ENCODE peak calls at places on chromosomes 13 and 19, in seven cellular contexts. One of them, this sample, is unnamed.

GRCh38 chr19:37304190-37304883 is 66.6 kb upstream of the ZNF527 start:
- DNase-seq in SK-N-DZ: no peak
- DNase-seq in activated naive CD4-positive, alpha-beta T cell treated with anti-CD3 and anti-CD28 coated beads, Interleukin-2, amount 50 U/mL, for 16 hours: no peak
- DNase-seq in transverse colon: peak
- DNase-seq in stimulated activated CD4-positive, alpha-beta T cell treated with anti-CD3 and anti-CD28 coated beads, Interleukin-4, amount 100 ng/mL, for 24 hours: no peak
- DNase-seq in activated T-helper 2 cell treated with anti-CD3 and anti-CD28 coated beads, Interferon-gamma antibody, Interleukin-2, Interleukin-4, amounts not matched to agents 10 μg/mL and 5 μg/mL and 100 μg/mL, durations not matched to agents 14 hours and 24 hours and 36 hours: no peak
- DNase-seq in kidney: peak
- DNase-seq in this sample: peak

GRCh38 chr13:106302011-106302410 is 233.5 kb downstream of the EFNB2 start:
- DNase-seq in SK-N-DZ: no peak
- DNase-seq in activated naive CD4-positive, alpha-beta T cell treated with anti-CD3 and anti-CD28 coated beads, Interleukin-2, amount 50 U/mL, for 16 hours: no peak
- DNase-seq in transverse colon: no peak
- DNase-seq in stimulated activated CD4-positive, alpha-beta T cell treated with anti-CD3 and anti-CD28 coated beads, Interleukin-4, amount 100 ng/mL, for 24 hours: no peak
- DNase-seq in activated T-helper 2 cell treated with anti-CD3 and anti-CD28 coated beads, Interferon-gamma antibody, Interleukin-2, Interleukin-4, amounts not matched to agents 10 μg/mL and 5 μg/mL and 100 μg/mL, durations not matched to agents 14 hours and 24 hours and 36 hours: no peak
- DNase-seq in kidney: no peak
- DNase-seq in this sample: no peak

GRCh38 chr19:48900477-48901452 is 653 bp downstream of the NUCB1 start:
- DNase-seq in SK-N-DZ: no peak
- DNase-seq in activated naive CD4-positive, alpha-beta T cell treated with anti-CD3 and anti-CD28 coated beads, Interleukin-2, amount 50 U/mL, for 16 hours: peak
- DNase-seq in transverse colon: no peak
- DNase-seq in stimulated activated CD4-positive, alpha-beta T cell treated with anti-CD3 and anti-CD28 coated beads, Interleukin-4, amount 100 ng/mL, for 24 hours: peak
- DNase-seq in activated T-helper 2 cell treated with anti-CD3 and anti-CD28 coated beads, Interferon-gamma antibody, Interleukin-2, Interleukin-4, amounts not matched to agents 10 μg/mL and 5 μg/mL and 100 μg/mL, durations not matched to agents 14 hours and 24 hours and 36 hours: peak
- DNase-seq in kidney: peak
- DNase-seq in this sample: peak

GRCh38 chr19:1175020-1175419 is 952 bp upstream of the SBNO2 start:
- DNase-seq in SK-N-DZ: no peak
- DNase-seq in activated naive CD4-positive, alpha-beta T cell treated with anti-CD3 and anti-CD28 coated beads, Interleukin-2, amount 50 U/mL, for 16 hours: peak
- DNase-seq in transverse colon: no peak
- DNase-seq in stimulated activated CD4-positive, alpha-beta T cell treated with anti-CD3 and anti-CD28 coated beads, Interleukin-4, amount 100 ng/mL, for 24 hours: no peak
- DNase-seq in activated T-helper 2 cell treated with anti-CD3 and anti-CD28 coated beads, Interferon-gamma antibody, Interleukin-2, Interleukin-4, amounts not matched to agents 10 μg/mL and 5 μg/mL and 100 μg/mL, durations not matched to agents 14 hours and 24 hours and 36 hours: no peak
- DNase-seq in kidney: peak
- DNase-seq in this sample: no peak

GRCh38 chr19:46919324-46919723 is 58.5 kb downstream of the ARHGAP35 start:
- DNase-seq in SK-N-DZ: no peak
- DNase-seq in activated naive CD4-positive, alpha-beta T cell treated with anti-CD3 and anti-CD28 coated beads, Interleukin-2, amount 50 U/mL, for 16 hours: no peak
- DNase-seq in transverse colon: no peak
- DNase-seq in stimulated activated CD4-positive, alpha-beta T cell treated with anti-CD3 and anti-CD28 coated beads, Interleukin-4, amount 100 ng/mL, for 24 hours: peak
- DNase-seq in activated T-helper 2 cell treated with anti-CD3 and anti-CD28 coated beads, Interferon-gamma antibody, Interleukin-2, Interleukin-4, amounts not matched to agents 10 μg/mL and 5 μg/mL and 100 μg/mL, durations not matched to agents 14 hours and 24 hours and 36 hours: no peak
- DNase-seq in kidney: no peak
- DNase-seq in this sample: no peak

GRCh38 chr13:113647351-113648217 is 10.4 kb downstream of the ATP4B start:
- DNase-seq in SK-N-DZ: no peak
- DNase-seq in activated naive CD4-positive, alpha-beta T cell treated with anti-CD3 and anti-CD28 coated beads, Interleukin-2, amount 50 U/mL, for 16 hours: no peak
- DNase-seq in transverse colon: peak
- DNase-seq in stimulated activated CD4-positive, alpha-beta T cell treated with anti-CD3 and anti-CD28 coated beads, Interleukin-4, amount 100 ng/mL, for 24 hours: no peak
- DNase-seq in activated T-helper 2 cell treated with anti-CD3 and anti-CD28 coated beads, Interferon-gamma antibody, Interleukin-2, Interleukin-4, amounts not matched to agents 10 μg/mL and 5 μg/mL and 100 μg/mL, durations not matched to agents 14 hours and 24 hours and 36 hours: no peak
- DNase-seq in kidney: peak
- DNase-seq in this sample: peak

GRCh38 chr19:36169084-36169760 is 17.0 kb upstream of the COX7A1 start:
- DNase-seq in SK-N-DZ: no peak
- DNase-seq in activated naive CD4-positive, alpha-beta T cell treated with anti-CD3 and anti-CD28 coated beads, Interleukin-2, amount 50 U/mL, for 16 hours: no peak
- DNase-seq in transverse colon: peak
- DNase-seq in stimulated activated CD4-positive, alpha-beta T cell treated with anti-CD3 and anti-CD28 coated beads, Interleukin-4, amount 100 ng/mL, for 24 hours: no peak
- DNase-seq in activated T-helper 2 cell treated with anti-CD3 and anti-CD28 coated beads, Interferon-gamma antibody, Interleukin-2, Interleukin-4, amounts not matched to agents 10 μg/mL and 5 μg/mL and 100 μg/mL, durations not matched to agents 14 hours and 24 hours and 36 hours: no peak
- DNase-seq in kidney: no peak
- DNase-seq in this sample: no peak

GRCh38 chr13:31264146-31264545 is 64.4 kb downstream of the B3GLCT start:
- DNase-seq in SK-N-DZ: no peak
- DNase-seq in activated naive CD4-positive, alpha-beta T cell treated with anti-CD3 and anti-CD28 coated beads, Interleukin-2, amount 50 U/mL, for 16 hours: no peak
- DNase-seq in transverse colon: no peak
- DNase-seq in stimulated activated CD4-positive, alpha-beta T cell treated with anti-CD3 and anti-CD28 coated beads, Interleukin-4, amount 100 ng/mL, for 24 hours: no peak
- DNase-seq in activated T-helper 2 cell treated with anti-CD3 and anti-CD28 coated beads, Interferon-gamma antibody, Interleukin-2, Interleukin-4, amounts not matched to agents 10 μg/mL and 5 μg/mL and 100 μg/mL, durations not matched to agents 14 hours and 24 hours and 36 hours: no peak
- DNase-seq in kidney: no peak
- DNase-seq in this sample: no peak

GRCh38 chr19:46404884-46405658 is 8.3 kb downstream of the CCDC8 start:
- DNase-seq in SK-N-DZ: peak
- DNase-seq in activated naive CD4-positive, alpha-beta T cell treated with anti-CD3 and anti-CD28 coated beads, Interleukin-2, amount 50 U/mL, for 16 hours: no peak
- DNase-seq in transverse colon: no peak
- DNase-seq in stimulated activated CD4-positive, alpha-beta T cell treated with anti-CD3 and anti-CD28 coated beads, Interleukin-4, amount 100 ng/mL, for 24 hours: no peak
- DNase-seq in activated T-helper 2 cell treated with anti-CD3 and anti-CD28 coated beads, Interferon-gamma antibody, Interleukin-2, Interleukin-4, amounts not matched to agents 10 μg/mL and 5 μg/mL and 100 μg/mL, durations not matched to agents 14 hours and 24 hours and 36 hours: no peak
- DNase-seq in kidney: peak
- DNase-seq in this sample: peak

GRCh38 chr19:39540333-39540673 is 342 bp upstream of the EID2 start:
- DNase-seq in SK-N-DZ: no peak
- DNase-seq in activated naive CD4-positive, alpha-beta T cell treated with anti-CD3 and anti-CD28 coated beads, Interleukin-2, amount 50 U/mL, for 16 hours: no peak
- DNase-seq in transverse colon: no peak
- DNase-seq in stimulated activated CD4-positive, alpha-beta T cell treated with anti-CD3 and anti-CD28 coated beads, Interleukin-4, amount 100 ng/mL, for 24 hours: no peak
- DNase-seq in activated T-helper 2 cell treated with anti-CD3 and anti-CD28 coated beads, Interferon-gamma antibody, Interleukin-2, Interleukin-4, amounts not matched to agents 10 μg/mL and 5 μg/mL and 100 μg/mL, durations not matched to agents 14 hours and 24 hours and 36 hours: no peak
- DNase-seq in kidney: no peak
- DNase-seq in this sample: no peak

GRCh38 chr19:38024991-38025716 is 118.1 kb downstream of the SIPA1L3 start:
- DNase-seq in SK-N-DZ: no peak
- DNase-seq in activated naive CD4-positive, alpha-beta T cell treated with anti-CD3 and anti-CD28 coated beads, Interleukin-2, amount 50 U/mL, for 16 hours: no peak
- DNase-seq in transverse colon: no peak
- DNase-seq in stimulated activated CD4-positive, alpha-beta T cell treated with anti-CD3 and anti-CD28 coated beads, Interleukin-4, amount 100 ng/mL, for 24 hours: no peak
- DNase-seq in activated T-helper 2 cell treated with anti-CD3 and anti-CD28 coated beads, Interferon-gamma antibody, Interleukin-2, Interleukin-4, amounts not matched to agents 10 μg/mL and 5 μg/mL and 100 μg/mL, durations not matched to agents 14 hours and 24 hours and 36 hours: no peak
- DNase-seq in kidney: no peak
- DNase-seq in this sample: peak

GRCh38 chr13:46655727-46656180 is 102.8 kb downstream of the LRCH1 start:
- DNase-seq in SK-N-DZ: no peak
- DNase-seq in activated naive CD4-positive, alpha-beta T cell treated with anti-CD3 and anti-CD28 coated beads, Interleukin-2, amount 50 U/mL, for 16 hours: no peak
- DNase-seq in transverse colon: no peak
- DNase-seq in stimulated activated CD4-positive, alpha-beta T cell treated with anti-CD3 and anti-CD28 coated beads, Interleukin-4, amount 100 ng/mL, for 24 hours: no peak
- DNase-seq in activated T-helper 2 cell treated with anti-CD3 and anti-CD28 coated beads, Interferon-gamma antibody, Interleukin-2, Interleukin-4, amounts not matched to agents 10 μg/mL and 5 μg/mL and 100 μg/mL, durations not matched to agents 14 hours and 24 hours and 36 hours: no peak
- DNase-seq in kidney: no peak
- DNase-seq in this sample: no peak

GRCh38 chr19:1251233-1251502 is 2.8 kb downstream of the MIDN start:
- DNase-seq in SK-N-DZ: no peak
- DNase-seq in activated naive CD4-positive, alpha-beta T cell treated with anti-CD3 and anti-CD28 coated beads, Interleukin-2, amount 50 U/mL, for 16 hours: peak
- DNase-seq in transverse colon: peak
- DNase-seq in stimulated activated CD4-positive, alpha-beta T cell treated with anti-CD3 and anti-CD28 coated beads, Interleukin-4, amount 100 ng/mL, for 24 hours: no peak
- DNase-seq in activated T-helper 2 cell treated with anti-CD3 and anti-CD28 coated beads, Interferon-gamma antibody, Interleukin-2, Interleukin-4, amounts not matched to agents 10 μg/mL and 5 μg/mL and 100 μg/mL, durations not matched to agents 14 hours and 24 hours and 36 hours: no peak
- DNase-seq in kidney: no peak
- DNase-seq in this sample: no peak

GRCh38 chr19:13014101-13014920 is 19.0 kb downstream of the NFIX start:
- DNase-seq in SK-N-DZ: no peak
- DNase-seq in activated naive CD4-positive, alpha-beta T cell treated with anti-CD3 and anti-CD28 coated beads, Interleukin-2, amount 50 U/mL, for 16 hours: no peak
- DNase-seq in transverse colon: no peak
- DNase-seq in stimulated activated CD4-positive, alpha-beta T cell treated with anti-CD3 and anti-CD28 coated beads, Interleukin-4, amount 100 ng/mL, for 24 hours: no peak
- DNase-seq in activated T-helper 2 cell treated with anti-CD3 and anti-CD28 coated beads, Interferon-gamma antibody, Interleukin-2, Interleukin-4, amounts not matched to agents 10 μg/mL and 5 μg/mL and 100 μg/mL, durations not matched to agents 14 hours and 24 hours and 36 hours: no peak
- DNase-seq in kidney: no peak
- DNase-seq in this sample: no peak

GRCh38 chr13:29922281-29922821 is 71.9 kb upstream of the UBL3 start:
- DNase-seq in SK-N-DZ: no peak
- DNase-seq in activated naive CD4-positive, alpha-beta T cell treated with anti-CD3 and anti-CD28 coated beads, Interleukin-2, amount 50 U/mL, for 16 hours: no peak
- DNase-seq in transverse colon: no peak
- DNase-seq in stimulated activated CD4-positive, alpha-beta T cell treated with anti-CD3 and anti-CD28 coated beads, Interleukin-4, amount 100 ng/mL, for 24 hours: no peak
- DNase-seq in activated T-helper 2 cell treated with anti-CD3 and anti-CD28 coated beads, Interferon-gamma antibody, Interleukin-2, Interleukin-4, amounts not matched to agents 10 μg/mL and 5 μg/mL and 100 μg/mL, durations not matched to agents 14 hours and 24 hours and 36 hours: no peak
- DNase-seq in kidney: no peak
- DNase-seq in this sample: no peak

GRCh38 chr19:16026131-16026530 is 50.2 kb upstream of the TPM4 start:
- DNase-seq in SK-N-DZ: no peak
- DNase-seq in activated naive CD4-positive, alpha-beta T cell treated with anti-CD3 and anti-CD28 coated beads, Interleukin-2, amount 50 U/mL, for 16 hours: no peak
- DNase-seq in transverse colon: no peak
- DNase-seq in stimulated activated CD4-positive, alpha-beta T cell treated with anti-CD3 and anti-CD28 coated beads, Interleukin-4, amount 100 ng/mL, for 24 hours: no peak
- DNase-seq in activated T-helper 2 cell treated with anti-CD3 and anti-CD28 coated beads, Interferon-gamma antibody, Interleukin-2, Interleukin-4, amounts not matched to agents 10 μg/mL and 5 μg/mL and 100 μg/mL, durations not matched to agents 14 hours and 24 hours and 36 hours: no peak
- DNase-seq in kidney: peak
- DNase-seq in this sample: peak

GRCh38 chr13:33150146-33150545 is 133.9 kb downstream of the KL start:
- DNase-seq in SK-N-DZ: peak
- DNase-seq in activated naive CD4-positive, alpha-beta T cell treated with anti-CD3 and anti-CD28 coated beads, Interleukin-2, amount 50 U/mL, for 16 hours: no peak
- DNase-seq in transverse colon: no peak
- DNase-seq in stimulated activated CD4-positive, alpha-beta T cell treated with anti-CD3 and anti-CD28 coated beads, Interleukin-4, amount 100 ng/mL, for 24 hours: no peak
- DNase-seq in activated T-helper 2 cell treated with anti-CD3 and anti-CD28 coated beads, Interferon-gamma antibody, Interleukin-2, Interleukin-4, amounts not matched to agents 10 μg/mL and 5 μg/mL and 100 μg/mL, durations not matched to agents 14 hours and 24 hours and 36 hours: no peak
- DNase-seq in kidney: no peak
- DNase-seq in this sample: no peak

GRCh38 chr13:30567072-30567471 is 50.6 kb upstream of the USPL1 start:
- DNase-seq in SK-N-DZ: no peak
- DNase-seq in activated naive CD4-positive, alpha-beta T cell treated with anti-CD3 and anti-CD28 coated beads, Interleukin-2, amount 50 U/mL, for 16 hours: no peak
- DNase-seq in transverse colon: no peak
- DNase-seq in stimulated activated CD4-positive, alpha-beta T cell treated with anti-CD3 and anti-CD28 coated beads, Interleukin-4, amount 100 ng/mL, for 24 hours: no peak
- DNase-seq in activated T-helper 2 cell treated with anti-CD3 and anti-CD28 coated beads, Interferon-gamma antibody, Interleukin-2, Interleukin-4, amounts not matched to agents 10 μg/mL and 5 μg/mL and 100 μg/mL, durations not matched to agents 14 hours and 24 hours and 36 hours: no peak
- DNase-seq in kidney: no peak
- DNase-seq in this sample: no peak

GRCh38 chr13:85974604-85975366 is 175.6 kb upstream of the SLITRK6 start:
- DNase-seq in SK-N-DZ: no peak
- DNase-seq in activated naive CD4-positive, alpha-beta T cell treated with anti-CD3 and anti-CD28 coated beads, Interleukin-2, amount 50 U/mL, for 16 hours: no peak
- DNase-seq in transverse colon: no peak
- DNase-seq in stimulated activated CD4-positive, alpha-beta T cell treated with anti-CD3 and anti-CD28 coated beads, Interleukin-4, amount 100 ng/mL, for 24 hours: no peak
- DNase-seq in activated T-helper 2 cell treated with anti-CD3 and anti-CD28 coated beads, Interferon-gamma antibody, Interleukin-2, Interleukin-4, amounts not matched to agents 10 μg/mL and 5 μg/mL and 100 μg/mL, durations not matched to agents 14 hours and 24 hours and 36 hours: no peak
- DNase-seq in kidney: no peak
- DNase-seq in this sample: no peak

GRCh38 chr13:104691765-104692164 is 1625.5 kb upstream of the SLC10A2 start:
- DNase-seq in SK-N-DZ: no peak
- DNase-seq in activated naive CD4-positive, alpha-beta T cell treated with anti-CD3 and anti-CD28 coated beads, Interleukin-2, amount 50 U/mL, for 16 hours: no peak
- DNase-seq in transverse colon: no peak
- DNase-seq in stimulated activated CD4-positive, alpha-beta T cell treated with anti-CD3 and anti-CD28 coated beads, Interleukin-4, amount 100 ng/mL, for 24 hours: no peak
- DNase-seq in activated T-helper 2 cell treated with anti-CD3 and anti-CD28 coated beads, Interferon-gamma antibody, Interleukin-2, Interleukin-4, amounts not matched to agents 10 μg/mL and 5 μg/mL and 100 μg/mL, durations not matched to agents 14 hours and 24 hours and 36 hours: no peak
- DNase-seq in kidney: no peak
- DNase-seq in this sample: no peak

GRCh38 chr13:97250560-97250959 is 28.4 kb downstream of the MBNL2 start:
- DNase-seq in SK-N-DZ: no peak
- DNase-seq in activated naive CD4-positive, alpha-beta T cell treated with anti-CD3 and anti-CD28 coated beads, Interleukin-2, amount 50 U/mL, for 16 hours: no peak
- DNase-seq in transverse colon: no peak
- DNase-seq in stimulated activated CD4-positive, alpha-beta T cell treated with anti-CD3 and anti-CD28 coated beads, Interleukin-4, amount 100 ng/mL, for 24 hours: no peak
- DNase-seq in activated T-helper 2 cell treated with anti-CD3 and anti-CD28 coated beads, Interferon-gamma antibody, Interleukin-2, Interleukin-4, amounts not matched to agents 10 μg/mL and 5 μg/mL and 100 μg/mL, durations not matched to agents 14 hours and 24 hours and 36 hours: no peak
- DNase-seq in kidney: no peak
- DNase-seq in this sample: no peak

GRCh38 chr13:79194272-79194671 is 211.8 kb downstream of the RBM26 start:
- DNase-seq in SK-N-DZ: no peak
- DNase-seq in activated naive CD4-positive, alpha-beta T cell treated with anti-CD3 and anti-CD28 coated beads, Interleukin-2, amount 50 U/mL, for 16 hours: peak
- DNase-seq in transverse colon: peak
- DNase-seq in stimulated activated CD4-positive, alpha-beta T cell treated with anti-CD3 and anti-CD28 coated beads, Interleukin-4, amount 100 ng/mL, for 24 hours: peak
- DNase-seq in activated T-helper 2 cell treated with anti-CD3 and anti-CD28 coated beads, Interferon-gamma antibody, Interleukin-2, Interleukin-4, amounts not matched to agents 10 μg/mL and 5 μg/mL and 100 μg/mL, durations not matched to agents 14 hours and 24 hours and 36 hours: peak
- DNase-seq in kidney: no peak
- DNase-seq in this sample: no peak

GRCh38 chr13:39892731-39893293 is 237.3 kb downstream of the COG6 start:
- DNase-seq in SK-N-DZ: peak
- DNase-seq in activated naive CD4-positive, alpha-beta T cell treated with anti-CD3 and anti-CD28 coated beads, Interleukin-2, amount 50 U/mL, for 16 hours: peak
- DNase-seq in transverse colon: no peak
- DNase-seq in stimulated activated CD4-positive, alpha-beta T cell treated with anti-CD3 and anti-CD28 coated beads, Interleukin-4, amount 100 ng/mL, for 24 hours: peak
- DNase-seq in activated T-helper 2 cell treated with anti-CD3 and anti-CD28 coated beads, Interferon-gamma antibody, Interleukin-2, Interleukin-4, amounts not matched to agents 10 μg/mL and 5 μg/mL and 100 μg/mL, durations not matched to agents 14 hours and 24 hours and 36 hours: no peak
- DNase-seq in kidney: no peak
- DNase-seq in this sample: no peak

GRCh38 chr19:13428352-13428751 is 77.9 kb downstream of the CACNA1A start:
- DNase-seq in SK-N-DZ: no peak
- DNase-seq in activated naive CD4-positive, alpha-beta T cell treated with anti-CD3 and anti-CD28 coated beads, Interleukin-2, amount 50 U/mL, for 16 hours: no peak
- DNase-seq in transverse colon: no peak
- DNase-seq in stimulated activated CD4-positive, alpha-beta T cell treated with anti-CD3 and anti-CD28 coated beads, Interleukin-4, amount 100 ng/mL, for 24 hours: peak
- DNase-seq in activated T-helper 2 cell treated with anti-CD3 and anti-CD28 coated beads, Interferon-gamma antibody, Interleukin-2, Interleukin-4, amounts not matched to agents 10 μg/mL and 5 μg/mL and 100 μg/mL, durations not matched to agents 14 hours and 24 hours and 36 hours: no peak
- DNase-seq in kidney: no peak
- DNase-seq in this sample: no peak

GRCh38 chr13:98184796-98185195 is 7.7 kb upstream of the RNF113B start:
- DNase-seq in SK-N-DZ: no peak
- DNase-seq in activated naive CD4-positive, alpha-beta T cell treated with anti-CD3 and anti-CD28 coated beads, Interleukin-2, amount 50 U/mL, for 16 hours: no peak
- DNase-seq in transverse colon: no peak
- DNase-seq in stimulated activated CD4-positive, alpha-beta T cell treated with anti-CD3 and anti-CD28 coated beads, Interleukin-4, amount 100 ng/mL, for 24 hours: no peak
- DNase-seq in activated T-helper 2 cell treated with anti-CD3 and anti-CD28 coated beads, Interferon-gamma antibody, Interleukin-2, Interleukin-4, amounts not matched to agents 10 μg/mL and 5 μg/mL and 100 μg/mL, durations not matched to agents 14 hours and 24 hours and 36 hours: no peak
- DNase-seq in kidney: no peak
- DNase-seq in this sample: no peak

GRCh38 chr19:4097501-4097900 is 26.4 kb downstream of the MAP2K2 start:
- DNase-seq in SK-N-DZ: no peak
- DNase-seq in activated naive CD4-positive, alpha-beta T cell treated with anti-CD3 and anti-CD28 coated beads, Interleukin-2, amount 50 U/mL, for 16 hours: no peak
- DNase-seq in transverse colon: no peak
- DNase-seq in stimulated activated CD4-positive, alpha-beta T cell treated with anti-CD3 and anti-CD28 coated beads, Interleukin-4, amount 100 ng/mL, for 24 hours: no peak
- DNase-seq in activated T-helper 2 cell treated with anti-CD3 and anti-CD28 coated beads, Interferon-gamma antibody, Interleukin-2, Interleukin-4, amounts not matched to agents 10 μg/mL and 5 μg/mL and 100 μg/mL, durations not matched to agents 14 hours and 24 hours and 36 hours: no peak
- DNase-seq in kidney: peak
- DNase-seq in this sample: no peak